ENCODE peak calls at places on chromosomes 7 and 10, in nine cellular contexts. X, D, S, N, K, G, E, H and R are unnamed samples.

GRCh38 chr10:71545001-71545400 is 148.3 kb downstream of the CDH23 start:
- DNase-seq in X (no peak), D (no peak), S (no peak), N (no peak), K (no peak), G (no peak), E (no peak), H (no peak), R (no peak)

GRCh38 chr7:22726345-22726848 is 603 bp upstream of the IL6 start:
- DNase-seq in X (peak; percentile 76), D (peak; percentile 35), S (peak; percentile 56), N (peak; percentile 90), K (peak; percentile 42), G (no peak), E (peak; percentile 44), H (peak; percentile 85), R (peak; percentile 87)

GRCh38 chr7:45922810-45923209 is 1.7 kb upstream of the IGFBP3 start:
- DNase-seq in X (no peak), D (no peak), S (no peak), N (no peak), K (peak; percentile 29), G (no peak), E (no peak), H (peak; percentile 27), R (peak; percentile 28)

GRCh38 chr7:16028103-16028502 is 341.6 kb upstream of the MEOX2 start:
- DNase-seq in X (no peak), D (no peak), S (peak; percentile 16), N (peak; percentile 75), K (no peak), G (no peak), E (no peak), H (peak; percentile 94), R (peak; percentile 85)

GRCh38 chr10:84230359-84230758 is 5.0 kb upstream of the LRIT2 start:
- DNase-seq in X (no peak), D (no peak), S (no peak), N (no peak), K (no peak), G (no peak), E (no peak), H (peak; percentile 6), R (no peak)

GRCh38 chr10:129767751-129768150 is 196.3 kb downstream of the EBF3 start:
- DNase-seq in X (no peak), D (no peak), S (no peak), N (no peak), K (no peak), G (no peak), E (no peak), H (no peak), R (no peak)

GRCh38 chr10:103682042-103682441 is 173.3 kb downstream of the SH3PXD2A start:
- DNase-seq in X (no peak), D (no peak), S (no peak), N (no peak), K (no peak), G (no peak), E (peak; percentile 67), H (peak; percentile 80), R (no peak)

GRCh38 chr7:150937848-150938561 is 40.1 kb downstream of the KCNH2 start:
- DNase-seq in X (no peak), D (no peak), S (no peak), N (peak; percentile 36), K (no peak), G (no peak), E (peak; percentile 56), H (peak; percentile 17), R (no peak)

GRCh38 chr10:45557275-45557905 is 115.2 kb downstream of the ZFAND4 start:
- DNase-seq in X (no peak), D (no peak), S (no peak), N (peak; percentile 44), K (no peak), G (no peak), E (peak; percentile 38), H (no peak), R (no peak)
- H3K4me3 ChIP-seq in X (no peak overlapping the region), D (no peak overlapping the region), S (no peak overlapping the region), N (no peak overlapping the region), K (no peak overlapping the region), G (no peak overlapping the region), E (no peak overlapping the region), H (no peak overlapping the region), R (no peak overlapping the region)

DNA sequence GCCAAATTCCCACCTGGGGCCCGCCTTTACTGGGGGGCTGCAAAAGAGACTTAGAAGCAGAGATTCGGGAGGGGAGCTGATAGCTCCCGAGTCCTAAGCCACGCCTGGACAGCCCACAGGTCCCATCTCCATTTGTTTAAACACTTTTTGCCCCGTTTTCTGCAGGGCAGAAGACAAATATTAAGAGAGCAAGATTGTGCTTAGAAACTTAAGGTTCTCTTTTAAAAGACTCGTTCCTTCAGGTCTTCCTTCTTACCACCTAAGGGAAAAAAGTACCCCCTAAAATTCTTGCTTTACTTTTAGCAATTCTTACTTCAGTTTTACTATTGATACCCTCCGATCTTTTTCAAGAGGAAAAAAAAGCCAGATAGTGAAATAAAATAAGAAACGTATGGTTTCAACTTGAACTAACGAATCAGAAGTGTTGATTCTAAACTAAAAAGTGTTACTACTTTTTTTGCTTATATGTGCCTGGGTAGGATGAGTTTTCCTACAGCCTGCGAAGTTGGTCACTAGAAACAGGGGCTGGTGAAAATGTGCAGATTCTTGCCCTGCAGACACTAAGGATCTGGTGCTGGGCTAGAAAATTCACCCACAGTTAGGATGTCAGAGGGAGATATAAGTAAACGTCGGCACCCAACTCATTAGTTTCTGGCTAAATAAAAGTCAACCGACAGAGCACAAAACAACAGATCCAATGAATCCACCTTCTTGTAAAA is 298.8 kb upstream of the NFE2L3 start:
- DNase-seq in X (no peak), D (no peak), S (no peak), N (peak; percentile 21), K (no peak), G (no peak), E (no peak), H (no peak), R (no peak)
- H3K4me3 ChIP-seq in X (no peak overlapping the region), D (no peak overlapping the region), S (no peak overlapping the region), N (no peak overlapping the region), K (no peak overlapping the region), G (no peak overlapping the region), E (peak overlapping the region; percentile 45), H (no peak overlapping the region), R (no peak overlapping the region)

GRCh38 chr7:71184609-71185008 is 52.7 kb downstream of the GALNT17 start:
- DNase-seq in X (no peak), D (no peak), S (no peak), N (no peak), K (no peak), G (no peak), E (no peak), H (no peak), R (no peak)
- H3K4me3 ChIP-seq in X (no peak overlapping the region), D (no peak overlapping the region), S (no peak overlapping the region), N (no peak overlapping the region), K (no peak overlapping the region), G (no peak overlapping the region), E (no peak overlapping the region), H (no peak overlapping the region), R (no peak overlapping the region)

DNA sequence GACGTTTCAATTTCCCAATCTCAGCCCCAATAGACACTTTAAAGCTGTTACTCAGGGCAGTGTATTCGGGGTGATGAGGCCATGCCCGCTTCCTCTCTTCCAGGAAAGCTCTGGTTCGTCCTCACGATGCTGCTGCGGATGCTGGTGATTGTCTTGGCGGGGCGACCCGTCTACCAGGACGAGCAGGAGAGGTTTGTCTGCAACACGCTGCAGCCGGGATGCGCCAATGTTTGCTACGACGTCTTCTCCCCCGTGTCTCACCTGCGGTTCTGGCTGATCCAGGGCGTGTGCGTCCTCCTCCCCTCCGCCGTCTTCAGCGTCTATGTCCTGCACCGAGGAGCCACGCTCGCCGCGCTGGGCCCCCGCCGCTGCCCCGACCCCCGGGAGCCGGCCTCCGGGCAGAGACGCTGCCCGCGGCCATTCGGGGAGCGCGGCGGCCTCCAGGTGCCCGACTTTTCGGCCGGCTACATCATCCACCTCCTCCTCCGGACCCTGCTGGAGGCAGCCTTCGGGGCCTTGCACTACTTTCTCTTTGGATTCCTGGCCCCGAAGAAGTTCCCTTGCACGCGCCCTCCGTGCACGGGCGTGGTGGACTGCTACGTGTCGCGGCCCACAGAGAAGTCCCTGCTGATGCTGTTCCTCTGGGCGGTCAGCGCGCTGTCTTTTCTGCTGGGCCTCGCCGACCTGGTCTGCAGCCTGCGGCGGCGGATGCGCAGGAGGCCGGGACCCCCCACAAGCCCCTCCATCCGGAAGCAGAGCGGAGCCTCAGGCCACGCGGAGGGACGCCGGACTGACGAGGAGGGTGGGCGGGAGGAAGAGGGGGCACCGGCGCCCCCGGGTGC is 2.6 kb downstream of the GJD4 start:
- DNase-seq in X (no peak), D (no peak), S (no peak), N (peak; percentile 31), K (no peak), G (no peak), E (peak; percentile 41), H (no peak), R (no peak)
- H3K4me3 ChIP-seq in X (peak overlapping the region; percentile 40), D (no peak overlapping the region), S (peak overlapping the region; percentile 48), N (peak overlapping the region; percentile 61), K (peak overlapping the region; percentile 56), G (no peak overlapping the region), E (no peak overlapping the region), H (peak overlapping the region; percentile 54), R (peak overlapping the region; percentile 75)

GRCh38 chr7:39085590-39086049 is 107.9 kb downstream of the POU6F2 start:
- DNase-seq in X (no peak), D (peak; percentile 62), S (no peak), N (peak; percentile 14), K (no peak), G (no peak), E (no peak), H (no peak), R (peak; percentile 4)
- H3K4me3 ChIP-seq in X (no peak overlapping the region), D (peak overlapping the region; percentile 38), S (peak overlapping the region; percentile 30), N (no peak overlapping the region), K (peak overlapping the region; percentile 43), G (no peak overlapping the region), E (peak overlapping the region; percentile 22), H (no peak overlapping the region), R (peak overlapping the region; percentile 23)

DNA sequence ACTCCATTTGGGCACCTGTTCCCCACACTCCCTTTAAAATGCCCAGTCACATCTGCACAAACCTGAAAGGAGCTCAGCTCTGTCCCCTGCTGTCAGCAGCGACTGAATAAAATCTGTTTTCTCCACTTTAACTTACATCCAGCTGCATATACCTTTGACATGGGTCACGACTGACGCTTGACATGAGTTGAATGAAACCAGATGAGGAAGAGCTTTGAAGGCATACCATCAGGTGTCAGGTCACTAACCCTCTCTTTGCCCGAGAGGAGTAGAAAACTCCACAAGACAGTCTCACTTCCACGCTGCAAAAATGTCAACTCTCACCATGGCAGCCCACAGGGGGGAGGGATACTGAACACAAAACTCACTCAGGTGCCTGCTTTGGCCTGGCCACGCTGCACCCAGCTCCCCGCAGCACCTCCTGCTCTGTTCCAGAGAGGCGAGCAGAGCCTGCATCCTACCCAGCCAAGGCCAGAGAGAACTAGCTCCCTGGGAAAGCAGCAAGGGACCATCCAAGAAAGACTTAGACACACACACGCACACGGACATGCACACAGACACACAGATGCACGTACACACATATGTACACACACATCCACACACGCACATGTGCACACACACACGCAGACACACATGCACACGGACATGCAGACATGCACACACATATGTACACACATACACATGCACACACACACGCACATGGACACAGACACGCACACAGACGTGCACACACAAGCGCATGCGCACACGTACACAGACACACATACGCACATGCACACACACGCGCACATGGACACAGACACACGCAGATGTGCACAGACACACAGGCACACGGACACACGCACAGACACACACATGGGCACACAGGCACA is 191.0 kb downstream of the MAD1L1 start:
- DNase-seq in X (no peak), D (no peak), S (no peak), N (no peak), K (no peak), G (peak; percentile 6), E (no peak), H (no peak), R (no peak)
- H3K4me3 ChIP-seq in X (no peak overlapping the region), D (no peak overlapping the region), S (no peak overlapping the region), N (no peak overlapping the region), K (no peak overlapping the region), G (no peak overlapping the region), E (no peak overlapping the region), H (no peak overlapping the region), R (no peak overlapping the region)

GRCh38 chr10:114925675-114926204 is 12.3 kb upstream of the TRUB1 start:
- DNase-seq in X (no peak), D (no peak), S (peak; percentile 54), N (peak; percentile 41), K (no peak), G (no peak), E (no peak), H (peak; percentile 29), R (peak; percentile 48)
- H3K4me3 ChIP-seq in X (no peak overlapping the region), D (no peak overlapping the region), S (no peak overlapping the region), N (no peak overlapping the region), K (no peak overlapping the region), G (no peak overlapping the region), E (no peak overlapping the region), H (no peak overlapping the region), R (peak overlapping the region; percentile 24)